ENCODE peak calls at places on chromosomes 2 and 18, in six cellular contexts. D is K562, J is WTC11, M is H1, G is HepG2, X is endothelial cell of umbilical vein. H is an unnamed sample.

GRCh38 chr2:46134531-46135229 is 162.5 kb upstream of the EPAS1 start:
- DNase-seq in J (no peak), G (no peak), X (no peak), D (peak), M (no peak), H (no peak)

GRCh38 chr2:42907835-42908234 is 115.5 kb upstream of the HAAO start:
- DNase-seq in D (no peak), X (no peak), J (no peak), G (no peak), M (no peak), H (no peak)

GRCh38 chr18:62898359-62898758 is 183.0 kb downstream of the PHLPP1 start:
- DNase-seq in G (peak), M (no peak), J (no peak), X (no peak), D (no peak), H (no peak)

GRCh38 chr18:74773171-74773624 is 175.5 kb downstream of the ZNF407 start:
- DNase-seq in D (no peak), X (no peak), G (no peak), J (no peak), M (no peak), H (no peak)

GRCh38 chr2:42252464-42252863 is 83.3 kb downstream of the EML4 start:
- DNase-seq in G (no peak), X (no peak), M (no peak), D (no peak), J (no peak), H (no peak)

GRCh38 chr18:78773819-78774218 is 205.8 kb upstream of the SALL3 start:
- DNase-seq in D (no peak), X (no peak), G (no peak), J (no peak), M (no peak), H (no peak)

GRCh38 chr2:208311954-208312353 is 45.9 kb downstream of the PIKFYVE start:
- DNase-seq in G (no peak), D (no peak), M (no peak), X (no peak), J (no peak), H (no peak)

GRCh38 chr2:109055435-109055834 is 66.4 kb upstream of the EDAR start:
- DNase-seq in X (no peak), M (no peak), G (no peak), J (no peak), D (no peak), H (no peak)

GRCh38 chr2:200422071-200422470 is 87.8 kb downstream of the KCTD18 start:
- DNase-seq in X (no peak), D (no peak), M (no peak), G (no peak), J (no peak), H (no peak)

DNA sequence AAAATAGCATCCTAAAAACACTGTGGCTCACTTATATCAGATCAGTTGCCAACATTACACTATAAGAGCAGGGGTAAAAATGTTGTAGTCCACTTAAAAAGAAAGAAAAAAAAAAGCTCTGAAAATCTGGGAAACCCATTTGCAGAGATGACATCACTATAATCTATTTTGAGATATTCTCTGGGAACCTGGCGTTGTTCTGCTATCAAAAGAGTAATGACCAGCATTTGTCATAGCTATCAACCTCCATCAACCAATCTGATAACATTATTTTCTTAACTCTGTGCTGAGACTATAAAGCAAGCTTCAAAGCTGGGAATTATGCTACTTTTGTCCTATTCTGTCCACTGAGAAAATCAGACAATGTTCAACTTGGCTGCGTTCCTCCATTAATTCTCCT is 107.6 kb downstream of the STK39 start:
- DNase-seq in M (no peak), X (no peak), D (no peak), J (no peak), G (no peak), H (no peak)
- TF ChIP-seq JUN in M (no peak), X (no peak), D (no peak), J (no peak), G (no peak), H (no peak)

GRCh38 chr2:164841719-164842623 is at the start of gene COBLL1:
- DNase-seq in J (peak), G (peak), X (peak), M (no peak), D (peak), H (peak)

GRCh38 chr2:164839914-164840457 is 1.6 kb downstream of the COBLL1 start:
- DNase-seq in X (peak), M (no peak), D (no peak), G (peak), J (no peak), H (no peak)

GRCh38 chr2:164842624-164842966 is 972 bp upstream of the COBLL1 start:
- DNase-seq in X (no peak), G (no peak), D (no peak), J (no peak), M (no peak), H (no peak)

GRCh38 chr2:164840458-164840929 is 1.1 kb downstream of the COBLL1 start:
- DNase-seq in G (peak), J (peak), M (no peak), D (no peak), X (peak), H (no peak)

GRCh38 chr2:164840930-164841718 is 499 bp downstream of the COBLL1 start:
- DNase-seq in X (peak), D (peak), G (peak), M (no peak), J (peak), H (peak)
- TF ChIP-seq JUN in X (no peak), D (no peak), G (no peak), M (no peak), J (peak), H (no peak)

GRCh38 chr2:196500686-196501431 is 138.7 kb upstream of the CCDC150 start:
- DNase-seq in G (no peak), J (no peak), D (peak), X (no peak), M (no peak), H (peak)

GRCh38 chr2:196504788-196505187 is 134.7 kb upstream of the CCDC150 start:
- DNase-seq in D (no peak), G (no peak), X (no peak), M (no peak), J (no peak), H (no peak)

GRCh38 chr2:196503398-196503797 is 136.1 kb upstream of the CCDC150 start:
- DNase-seq in J (no peak), D (no peak), G (no peak), M (no peak), X (no peak), H (no peak)

GRCh38 chr2:196499686-196500085 is 139.8 kb upstream of the CCDC150 start:
- DNase-seq in G (no peak), X (no peak), D (no peak), J (no peak), M (no peak), H (no peak)

GRCh38 chr2:196502413-196502812 is 137.1 kb upstream of the CCDC150 start:
- DNase-seq in J (no peak), D (no peak), X (peak), M (no peak), G (no peak), H (no peak)
- TF ChIP-seq JUN in J (no peak), D (no peak), X (no peak), M (no peak), G (no peak), H (no peak)

GRCh38 chr2:236672606-236673005 is 103.0 kb downstream of the ACKR3 start:
- DNase-seq in G (no peak), X (no peak), D (no peak), J (no peak), M (no peak), H (no peak)

GRCh38 chr2:236671820-236672520 is 102.3 kb downstream of the ACKR3 start:
- DNase-seq in X (no peak), J (no peak), G (no peak), D (no peak), M (no peak), H (no peak)

GRCh38 chr2:236674238-236674637 is 104.6 kb downstream of the ACKR3 start:
- DNase-seq in M (no peak), G (no peak), X (no peak), D (no peak), J (no peak), H (no peak)

GRCh38 chr2:236673823-236674185 is 104.2 kb downstream of the ACKR3 start:
- DNase-seq in G (no peak), D (no peak), M (no peak), X (no peak), J (no peak), H (no peak)

GRCh38 chr2:236673126-236673822 is 103.6 kb downstream of the ACKR3 start:
- DNase-seq in M (no peak), G (no peak), D (no peak), X (peak), J (no peak), H (no peak)
- TF ChIP-seq JUN in M (no peak), G (no peak), D (no peak), X (no peak), J (no peak), H (no peak)

H was measured in A549.